ENCODE peak calls at places on chromosomes 11 and 22, in four cellular contexts. One of them, this sample, is unnamed.

GRCh38 chr11:7890417-7891179 is 40.5 kb downstream of the OR10A6 start:
- DNase-seq in RKO: no peak
- DNase-seq in Caco-2: no peak
- DNase-seq in mucosa of descending colon: no peak
- DNase-seq in this sample: no peak

GRCh38 chr11:110919241-110919893 is 207.1 kb upstream of the ARHGAP20 start:
- DNase-seq in RKO: no peak
- DNase-seq in Caco-2: no peak
- DNase-seq in mucosa of descending colon: no peak
- DNase-seq in this sample: peak

GRCh38 chr11:104451193-104451592 is 287.2 kb upstream of the PDGFD start:
- DNase-seq in RKO: no peak
- DNase-seq in Caco-2: no peak
- DNase-seq in mucosa of descending colon: no peak
- DNase-seq in this sample: no peak

GRCh38 chr11:26134481-26135355 is 197.2 kb upstream of the ANO3 start:
- DNase-seq in RKO: peak
- DNase-seq in Caco-2: no peak
- DNase-seq in mucosa of descending colon: no peak
- DNase-seq in this sample: peak

GRCh38 chr11:83019888-83020579 is 51.7 kb downstream of the RAB30 start:
- DNase-seq in RKO: no peak
- DNase-seq in Caco-2: no peak
- DNase-seq in mucosa of descending colon: peak
- DNase-seq in this sample: no peak

GRCh38 chr11:58222730-58223129 is 6.0 kb downstream of the OR10Q1 start:
- DNase-seq in RKO: no peak
- DNase-seq in Caco-2: no peak
- DNase-seq in mucosa of descending colon: no peak
- DNase-seq in this sample: no peak

GRCh38 chr11:19919050-19919561 is 206.5 kb downstream of the NAV2 start:
- DNase-seq in RKO: peak
- DNase-seq in Caco-2: no peak
- DNase-seq in mucosa of descending colon: no peak
- DNase-seq in this sample: peak

GRCh38 chr11:78742430-78742829 is 167.8 kb upstream of the NARS2 start:
- DNase-seq in RKO: no peak
- DNase-seq in Caco-2: no peak
- DNase-seq in mucosa of descending colon: peak
- DNase-seq in this sample: no peak

GRCh38 chr22:16963189-16963945 is 44.7 kb downstream of the GAB4 start:
- DNase-seq in RKO: no peak
- DNase-seq in Caco-2: no peak
- DNase-seq in mucosa of descending colon: no peak
- DNase-seq in this sample: no peak

GRCh38 chr11:416757-417621 is 2.2 kb upstream of the SIGIRR start:
- DNase-seq in RKO: peak
- DNase-seq in Caco-2: peak
- DNase-seq in mucosa of descending colon: peak
- DNase-seq in this sample: no peak

GRCh38 chr22:35313311-35314121 is 13.8 kb downstream of the TOM1 start:
- DNase-seq in RKO: peak
- DNase-seq in Caco-2: peak
- DNase-seq in mucosa of descending colon: no peak
- DNase-seq in this sample: no peak

GRCh38 chr11:128658499-128658898 is 35.4 kb upstream of the FLI1 start:
- DNase-seq in RKO: no peak
- DNase-seq in Caco-2: no peak
- DNase-seq in mucosa of descending colon: no peak
- DNase-seq in this sample: no peak